ENCODE peak calls at places on chromosome 9, in six cellular contexts. One of them, this sample, is unnamed.

GRCh38 chr9:33906769-33907168 is 89.8 kb downstream of the UBE2R2 start:
- DNase-seq in HCT116: no peak
- DNase-seq in K562: no peak
- DNase-seq in right lobe of liver: no peak
- DNase-seq in choroid plexus epithelial cell: no peak
- DNase-seq in mucosa of descending colon: no peak
- DNase-seq in this sample: no peak

GRCh38 chr9:34982352-34982751 is 7.2 kb upstream of the DNAJB5 start:
- DNase-seq in K562: no peak
- DNase-seq in choroid plexus epithelial cell: no peak
- DNase-seq in mucosa of descending colon: no peak
- DNase-seq in right lobe of liver: no peak
- DNase-seq in HCT116: no peak
- DNase-seq in this sample: no peak

GRCh38 chr9:127133739-127134167 is 11.3 kb upstream of the ANGPTL2 start:
- DNase-seq in mucosa of descending colon: peak
- DNase-seq in K562: no peak
- DNase-seq in right lobe of liver: peak
- DNase-seq in HCT116: no peak
- DNase-seq in choroid plexus epithelial cell: peak
- DNase-seq in this sample: peak

GRCh38 chr9:128835246-128836210 is 5.9 kb upstream of the SPOUT1 start:
- DNase-seq in K562: no peak
- DNase-seq in choroid plexus epithelial cell: no peak
- DNase-seq in mucosa of descending colon: no peak
- DNase-seq in right lobe of liver: no peak
- DNase-seq in HCT116: no peak
- DNase-seq in this sample: no peak

GRCh38 chr9:93183663-93184438 is at the start of gene WNK2:
- DNase-seq in mucosa of descending colon: peak
- DNase-seq in HCT116: no peak
- DNase-seq in K562: peak
- DNase-seq in choroid plexus epithelial cell: no peak
- DNase-seq in right lobe of liver: no peak
- DNase-seq in this sample: no peak

GRCh38 chr9:93090091-93090655 is 5.8 kb upstream of the CARD19 start:
- DNase-seq in HCT116: no peak
- DNase-seq in mucosa of descending colon: no peak
- DNase-seq in K562: no peak
- DNase-seq in right lobe of liver: peak
- DNase-seq in choroid plexus epithelial cell: no peak
- DNase-seq in this sample: no peak

GRCh38 chr9:27519466-27520465 is 4.3 kb upstream of the IFNK start:
- DNase-seq in HCT116: no peak
- DNase-seq in mucosa of descending colon: no peak
- DNase-seq in right lobe of liver: no peak
- DNase-seq in choroid plexus epithelial cell: no peak
- DNase-seq in K562: no peak
- DNase-seq in this sample: peak

GRCh38 chr9:36504154-36504550 is 68.5 kb upstream of the MELK start:
- DNase-seq in mucosa of descending colon: no peak
- DNase-seq in right lobe of liver: no peak
- DNase-seq in choroid plexus epithelial cell: no peak
- DNase-seq in HCT116: no peak
- DNase-seq in K562: no peak
- DNase-seq in this sample: no peak

GRCh38 chr9:3437031-3437430 is 88.8 kb downstream of the RFX3 start:
- DNase-seq in choroid plexus epithelial cell: no peak
- DNase-seq in K562: no peak
- DNase-seq in right lobe of liver: no peak
- DNase-seq in mucosa of descending colon: no peak
- DNase-seq in HCT116: no peak
- DNase-seq in this sample: no peak

GRCh38 chr9:99873531-99873930 is 32.9 kb upstream of the STX17 start:
- DNase-seq in mucosa of descending colon: no peak
- DNase-seq in K562: no peak
- DNase-seq in choroid plexus epithelial cell: peak
- DNase-seq in right lobe of liver: no peak
- DNase-seq in HCT116: no peak
- DNase-seq in this sample: peak

GRCh38 chr9:101354143-101354764 is 30.6 kb downstream of the BAAT start:
- DNase-seq in choroid plexus epithelial cell: no peak
- DNase-seq in K562: no peak
- DNase-seq in HCT116: no peak
- DNase-seq in mucosa of descending colon: peak
- DNase-seq in right lobe of liver: no peak
- DNase-seq in this sample: peak

GRCh38 chr9:129783516-129784361 is 19.2 kb upstream of the TOR1B start:
- DNase-seq in choroid plexus epithelial cell: peak
- DNase-seq in HCT116: peak
- DNase-seq in mucosa of descending colon: peak
- DNase-seq in right lobe of liver: peak
- DNase-seq in K562: peak
- DNase-seq in this sample: peak

GRCh38 chr9:93809204-93809940 is 145.8 kb downstream of the BARX1 start:
- DNase-seq in right lobe of liver: peak
- DNase-seq in K562: no peak
- DNase-seq in choroid plexus epithelial cell: no peak
- DNase-seq in HCT116: no peak
- DNase-seq in mucosa of descending colon: no peak
- DNase-seq in this sample: no peak

GRCh38 chr9:124510650-124511425 is 3.6 kb upstream of the NR5A1 start:
- DNase-seq in right lobe of liver: no peak
- DNase-seq in K562: peak
- DNase-seq in choroid plexus epithelial cell: peak
- DNase-seq in mucosa of descending colon: no peak
- DNase-seq in HCT116: no peak
- DNase-seq in this sample: peak

GRCh38 chr9:89314955-89315354 is 3.3 kb upstream of the SECISBP2 start:
- DNase-seq in choroid plexus epithelial cell: no peak
- DNase-seq in K562: no peak
- DNase-seq in HCT116: no peak
- DNase-seq in right lobe of liver: no peak
- DNase-seq in mucosa of descending colon: no peak
- DNase-seq in this sample: peak

GRCh38 chr9:126395439-126396212 is 69.0 kb downstream of the MVB12B start:
- DNase-seq in right lobe of liver: peak
- DNase-seq in HCT116: peak
- DNase-seq in choroid plexus epithelial cell: peak
- DNase-seq in K562: no peak
- DNase-seq in mucosa of descending colon: no peak
- DNase-seq in this sample: peak

GRCh38 chr9:81902191-81902590 is 26.0 kb upstream of the SPATA31D4 start:
- DNase-seq in right lobe of liver: no peak
- DNase-seq in choroid plexus epithelial cell: peak
- DNase-seq in K562: no peak
- DNase-seq in HCT116: no peak
- DNase-seq in mucosa of descending colon: no peak
- DNase-seq in this sample: no peak

GRCh38 chr9:94952553-94953373 is 226.3 kb downstream of the AOPEP start:
- DNase-seq in choroid plexus epithelial cell: no peak
- DNase-seq in mucosa of descending colon: no peak
- DNase-seq in K562: no peak
- DNase-seq in HCT116: no peak
- DNase-seq in right lobe of liver: no peak
- DNase-seq in this sample: peak

GRCh38 chr9:114266969-114267368 is 55.9 kb upstream of the ORM1 start:
- DNase-seq in HCT116: no peak
- DNase-seq in mucosa of descending colon: no peak
- DNase-seq in right lobe of liver: no peak
- DNase-seq in K562: no peak
- DNase-seq in choroid plexus epithelial cell: no peak
- DNase-seq in this sample: no peak

GRCh38 chr9:114264806-114265550 is 57.9 kb upstream of the ORM1 start:
- DNase-seq in mucosa of descending colon: no peak
- DNase-seq in right lobe of liver: no peak
- DNase-seq in K562: no peak
- DNase-seq in HCT116: no peak
- DNase-seq in choroid plexus epithelial cell: no peak
- DNase-seq in this sample: no peak

GRCh38 chr9:114261987-114262386 is 60.9 kb upstream of the ORM1 start:
- DNase-seq in mucosa of descending colon: no peak
- DNase-seq in K562: no peak
- DNase-seq in choroid plexus epithelial cell: no peak
- DNase-seq in right lobe of liver: no peak
- DNase-seq in HCT116: no peak
- DNase-seq in this sample: no peak

GRCh38 chr9:114261026-114261425 is 61.9 kb upstream of the ORM1 start:
- DNase-seq in mucosa of descending colon: no peak
- DNase-seq in HCT116: no peak
- DNase-seq in choroid plexus epithelial cell: no peak
- DNase-seq in K562: no peak
- DNase-seq in right lobe of liver: no peak
- DNase-seq in this sample: no peak

GRCh38 chr9:114263853-114264510 is 58.9 kb upstream of the ORM1 start:
- DNase-seq in mucosa of descending colon: no peak
- DNase-seq in right lobe of liver: no peak
- DNase-seq in HCT116: no peak
- DNase-seq in choroid plexus epithelial cell: peak
- DNase-seq in K562: peak
- DNase-seq in this sample: no peak
- TF ChIP-seq CTCF in mucosa of descending colon: no peak
- TF ChIP-seq CTCF in right lobe of liver: no peak
- TF ChIP-seq CTCF in HCT116: no peak
- TF ChIP-seq CTCF in choroid plexus epithelial cell: peak
- TF ChIP-seq CTCF in K562: peak
- TF ChIP-seq CTCF in this sample: no peak

GRCh38 chr9:70044450-70045307 is 1.0 kb downstream of the MAMDC2 start:
- DNase-seq in HCT116: no peak
- DNase-seq in K562: peak
- DNase-seq in mucosa of descending colon: peak
- DNase-seq in choroid plexus epithelial cell: peak
- DNase-seq in right lobe of liver: no peak
- DNase-seq in this sample: peak
- H3K4me3 ChIP-seq in HCT116: peak
- H3K4me3 ChIP-seq in K562: no peak
- H3K4me3 ChIP-seq in mucosa of descending colon: no peak
- H3K4me3 ChIP-seq in choroid plexus epithelial cell: peak
- H3K4me3 ChIP-seq in right lobe of liver: peak
- H3K4me3 ChIP-seq in this sample: peak

GRCh38 chr9:110426052-110426709 is 88.5 kb upstream of the TXNDC8 start:
- DNase-seq in choroid plexus epithelial cell: peak
- DNase-seq in mucosa of descending colon: no peak
- DNase-seq in right lobe of liver: no peak
- DNase-seq in K562: no peak
- DNase-seq in HCT116: no peak
- DNase-seq in this sample: peak
- TF ChIP-seq CTCF in choroid plexus epithelial cell: peak
- TF ChIP-seq CTCF in mucosa of descending colon: no peak
- TF ChIP-seq CTCF in right lobe of liver: peak
- TF ChIP-seq CTCF in K562: no peak
- TF ChIP-seq CTCF in HCT116: peak
- TF ChIP-seq CTCF in this sample: peak

GRCh38 chr9:90857855-90858254 is 56.2 kb downstream of the SYK start:
- DNase-seq in choroid plexus epithelial cell: no peak
- DNase-seq in HCT116: no peak
- DNase-seq in K562: no peak
- DNase-seq in right lobe of liver: no peak
- DNase-seq in mucosa of descending colon: no peak
- DNase-seq in this sample: no peak
- H3K4me3 ChIP-seq in choroid plexus epithelial cell: no peak
- H3K4me3 ChIP-seq in HCT116: no peak
- H3K4me3 ChIP-seq in K562: no peak
- H3K4me3 ChIP-seq in right lobe of liver: no peak
- H3K4me3 ChIP-seq in mucosa of descending colon: no peak
- H3K4me3 ChIP-seq in this sample: no peak